ENCODE peak calls at places on chromosomes 13 and 19, in five cellular contexts. O, A, Q, X and S are unnamed samples.

GRCh38 chr13:74306496-74306895 is 172.3 kb upstream of the KLF12 start:
- DNase-seq in O (no peak), A (no peak), Q (peak; percentile 76), X (no peak), S (no peak)

GRCh38 chr19:9309974-9310446 is 372 bp upstream of the ZNF699 start:
- DNase-seq in O (peak; percentile 89), A (no peak), Q (peak; percentile 88), X (peak; percentile 94), S (no peak)

GRCh38 chr19:44822670-44823372 is 13.9 kb downstream of the BCAM start:
- DNase-seq in O (no peak), A (no peak), Q (no peak), X (no peak), S (no peak)

GRCh38 chr13:101065314-101065713 is 351.0 kb downstream of the NALCN start:
- DNase-seq in O (no peak), A (no peak), Q (no peak), X (no peak), S (no peak)

GRCh38 chr13:29484236-29484635 is 111.3 kb downstream of the SLC7A1 start:
- DNase-seq in O (no peak), A (no peak), Q (no peak), X (no peak), S (no peak)

GRCh38 chr19:5950744-5951143 is 27.2 kb downstream of the RANBP3 start:
- DNase-seq in O (no peak), A (peak; percentile 37), Q (no peak), X (no peak), S (no peak)

GRCh38 chr13:24459234-24459633 is 53.3 kb downstream of the PARP4 start:
- DNase-seq in O (no peak), A (no peak), Q (no peak), X (no peak), S (no peak)

GRCh38 chr19:10753305-10753704 is 35.4 kb downstream of the DNM2 start:
- DNase-seq in O (no peak), A (no peak), Q (no peak), X (no peak), S (no peak)

GRCh38 chr13:75959861-75960481 is 323.8 kb downstream of the LMO7 start:
- DNase-seq in O (no peak), A (no peak), Q (no peak), X (no peak), S (no peak)

GRCh38 chr13:28582892-28583240 is 76.1 kb upstream of the POMP start:
- DNase-seq in O (no peak), A (no peak), Q (no peak), X (no peak), S (no peak)

GRCh38 chr13:32032780-32033179 is 1.2 kb downstream of the FRY start:
- DNase-seq in O (no peak), A (no peak), Q (no peak), X (no peak), S (no peak)

GRCh38 chr13:73496711-73497110 is 437.9 kb downstream of the KLF5 start:
- DNase-seq in O (no peak), A (no peak), Q (no peak), X (no peak), S (no peak)